ENCODE peak calls at places on chromosomes 4 and X, in eight cellular contexts. O, B, A, K, I, X, C and L are unnamed samples.

GRCh38 chrX:36414056-36414455 is 494.5 kb downstream of the CFAP47 start:
- DNase-seq in O (no peak), B (no peak), A (no peak), K (no peak), I (no peak), X (no peak), C (no peak), L (no peak)

GRCh38 chr4:69957209-69957608 is 8.3 kb downstream of the CSN2 start:
- DNase-seq in O (no peak), B (no peak), A (no peak), K (no peak), I (no peak), X (no peak), C (no peak), L (no peak)

GRCh38 chr4:83757121-83757621 is 221.3 kb downstream of the GPAT3 start:
- DNase-seq in O (no peak), B (no peak), A (no peak), K (no peak), I (peak), X (no peak), C (no peak), L (peak)

GRCh38 chr4:128718793-128719192 is 90.7 kb upstream of the JADE1 start:
- DNase-seq in O (no peak), B (peak), A (no peak), K (no peak), I (no peak), X (no peak), C (no peak), L (no peak)

GRCh38 chr4:168124008-168124641 is 31.8 kb downstream of the ANXA10 start:
- DNase-seq in O (no peak), B (peak), A (no peak), K (no peak), I (no peak), X (no peak), C (no peak), L (peak)

GRCh38 chr4:2793578-2793919 is 664 bp downstream of the SH3BP2 start:
- DNase-seq in O (no peak), B (peak), A (peak), K (peak), I (peak), X (peak), C (peak), L (no peak)

GRCh38 chr4:162560073-162560472 is 396.3 kb upstream of the FSTL5 start:
- DNase-seq in O (no peak), B (no peak), A (no peak), K (no peak), I (no peak), X (no peak), C (no peak), L (no peak)

GRCh38 chr4:3674479-3674851 is 91.7 kb upstream of the ADRA2C start:
- DNase-seq in O (no peak), B (no peak), A (no peak), K (peak), I (no peak), X (no peak), C (peak), L (no peak)

GRCh38 chr4:51885371-51885770 is 42.4 kb downstream of the DCUN1D4 start:
- DNase-seq in O (no peak), B (peak), A (no peak), K (no peak), I (peak), X (no peak), C (no peak), L (peak)

GRCh38 chr4:150501019-150501727 is 80.8 kb upstream of the MAB21L2 start:
- DNase-seq in O (no peak), B (peak), A (no peak), K (no peak), I (no peak), X (no peak), C (no peak), L (peak)

GRCh38 chr4:123127218-123127617 is 204.8 kb upstream of the NUDT6 start:
- DNase-seq in O (no peak), B (peak), A (no peak), K (no peak), I (no peak), X (no peak), C (no peak), L (no peak)

GRCh38 chrX:77160301-77160700 is 286.9 kb upstream of the FGF16 start:
- DNase-seq in O (no peak), B (no peak), A (no peak), K (no peak), I (no peak), X (no peak), C (no peak), L (no peak)

GRCh38 chrX:19512359-19512758 is 2.9 kb downstream of the MAP3K15 start:
- DNase-seq in O (no peak), B (no peak), A (no peak), K (no peak), I (no peak), X (no peak), C (no peak), L (no peak)

GRCh38 chr4:101393256-101393655 is 45.9 kb upstream of the PPP3CA start:
- DNase-seq in O (no peak), B (peak), A (no peak), K (no peak), I (no peak), X (no peak), C (no peak), L (peak)

GRCh38 chr4:185792384-185793146 is 19.4 kb downstream of the SORBS2 start:
- DNase-seq in O (peak), B (peak), A (no peak), K (no peak), I (no peak), X (no peak), C (no peak), L (peak)

GRCh38 chr4:151034829-151035228 is 19.7 kb upstream of the LRBA start:
- DNase-seq in O (no peak), B (no peak), A (no peak), K (no peak), I (no peak), X (no peak), C (no peak), L (no peak)

GRCh38 chr4:129545599-129546278 is 449.8 kb downstream of the C4orf33 start:
- DNase-seq in O (peak), B (peak), A (peak), K (peak), I (no peak), X (peak), C (peak), L (no peak)

GRCh38 chrX:39519566-39520301 is 578.0 kb downstream of the BCOR start:
- DNase-seq in O (no peak), B (no peak), A (no peak), K (no peak), I (peak), X (no peak), C (no peak), L (no peak)

GRCh38 chr4:152640058-152640921 is 39.5 kb downstream of the TMEM154 start:
- DNase-seq in O (no peak), B (no peak), A (no peak), K (no peak), I (peak), X (no peak), C (no peak), L (peak)

GRCh38 chr4:189547537-189547936 is 393.1 kb upstream of the FRG1 start:
- DNase-seq in O (no peak), B (no peak), A (no peak), K (no peak), I (no peak), X (no peak), C (no peak), L (no peak)

GRCh38 chr4:24973471-24974251 is 57.1 kb downstream of the LGI2 start:
- DNase-seq in O (peak), B (no peak), A (peak), K (peak), I (no peak), X (peak), C (peak), L (no peak)

GRCh38 chr4:153785830-153786721 is 2.8 kb downstream of the SFRP2 start:
- DNase-seq in O (no peak), B (peak), A (no peak), K (no peak), I (no peak), X (no peak), C (no peak), L (peak)

GRCh38 chrX:16601885-16602284 is 48.1 kb upstream of the S100G start:
- DNase-seq in O (no peak), B (no peak), A (no peak), K (no peak), I (no peak), X (no peak), C (no peak), L (no peak)

GRCh38 chr4:176729489-176729888 is 63.2 kb downstream of the VEGFC start:
- DNase-seq in O (no peak), B (peak), A (no peak), K (no peak), I (no peak), X (no peak), C (no peak), L (no peak)

GRCh38 chr4:176721459-176721858 is 71.3 kb downstream of the VEGFC start:
- DNase-seq in O (no peak), B (no peak), A (no peak), K (no peak), I (no peak), X (no peak), C (no peak), L (no peak)

GRCh38 chr4:176726803-176727202 is 65.9 kb downstream of the VEGFC start:
- DNase-seq in O (no peak), B (peak), A (no peak), K (no peak), I (no peak), X (no peak), C (no peak), L (no peak)
- H3K27ac ChIP-seq in O (peak), B (peak), A (no peak), K (no peak), I (no peak), X (no peak), C (no peak), L (no peak)

GRCh38 chr4:182533948-182534347 is 290.7 kb downstream of the TENM3 start:
- DNase-seq in O (no peak), B (peak), A (no peak), K (no peak), I (no peak), X (no peak), C (no peak), L (peak)

GRCh38 chr4:182540496-182540895 is 297.3 kb downstream of the TENM3 start:
- DNase-seq in O (no peak), B (no peak), A (no peak), K (no peak), I (no peak), X (no peak), C (no peak), L (no peak)

GRCh38 chr4:182531555-182532162 is 288.5 kb downstream of the TENM3 start:
- DNase-seq in O (no peak), B (peak), A (no peak), K (no peak), I (no peak), X (no peak), C (no peak), L (no peak)

GRCh38 chr4:182537031-182537617 is 293.9 kb downstream of the TENM3 start:
- DNase-seq in O (no peak), B (peak), A (no peak), K (no peak), I (no peak), X (no peak), C (no peak), L (no peak)

GRCh38 chr4:182536221-182536620 is 293.0 kb downstream of the TENM3 start:
- DNase-seq in O (no peak), B (peak), A (no peak), K (no peak), I (no peak), X (no peak), C (no peak), L (no peak)
- TF ChIP-seq CTCF in O (no peak), B (no peak), A (no peak), K (no peak), I (no peak), X (no peak), C (no peak), L (no peak)

GRCh38 chr4:56786955-56787354 is 34.5 kb downstream of the SPINK2 start:
- DNase-seq in O (no peak), B (peak), A (no peak), K (peak), I (no peak), X (no peak), C (peak), L (peak)

GRCh38 chr4:56790566-56791175 is 30.8 kb downstream of the SPINK2 start:
- DNase-seq in O (no peak), B (no peak), A (no peak), K (no peak), I (no peak), X (no peak), C (no peak), L (no peak)

GRCh38 chr4:56791316-56791715 is 30.2 kb downstream of the SPINK2 start:
- DNase-seq in O (no peak), B (no peak), A (no peak), K (no peak), I (no peak), X (no peak), C (no peak), L (no peak)

GRCh38 chr4:56787380-56787779 is 34.1 kb downstream of the SPINK2 start:
- DNase-seq in O (no peak), B (no peak), A (no peak), K (no peak), I (no peak), X (no peak), C (no peak), L (no peak)

DNA sequence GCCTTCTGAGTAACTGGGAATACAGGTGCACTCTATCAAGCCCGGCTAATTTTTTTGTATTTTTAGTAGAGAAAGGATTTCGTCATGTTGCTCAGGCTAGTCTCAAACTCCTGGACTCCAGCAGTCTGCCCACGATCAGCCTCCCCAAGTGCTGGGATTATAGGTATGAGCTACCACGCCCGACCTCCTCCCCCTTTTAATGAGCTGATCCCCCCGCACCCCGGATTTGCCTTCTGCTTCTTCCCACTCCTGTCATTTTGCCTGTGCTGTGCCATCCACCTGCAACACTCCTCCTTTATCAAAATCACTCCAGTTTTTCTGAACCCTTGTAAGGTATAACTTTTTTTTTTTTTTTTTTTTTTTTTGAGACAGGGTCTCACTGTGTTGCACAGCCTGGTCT is 33.4 kb downstream of the SPINK2 start:
- DNase-seq in O (no peak), B (no peak), A (no peak), K (no peak), I (no peak), X (no peak), C (no peak), L (no peak)
- H3K27ac ChIP-seq in O (no peak), B (no peak), A (no peak), K (no peak), I (no peak), X (no peak), C (peak), L (no peak)

GRCh38 chr4:120870279-120870673 is 52.2 kb downstream of the PRDM5 start:
- DNase-seq in O (no peak), B (no peak), A (no peak), K (no peak), I (no peak), X (no peak), C (no peak), L (peak)
- TF ChIP-seq CTCF in O (no peak), B (no peak), A (no peak), K (no peak), I (no peak), X (no peak), C (no peak), L (no peak)

GRCh38 chrX:50814701-50815476 is 895 bp upstream of the SHROOM4 start:
- DNase-seq in O (no peak), B (peak), A (peak), K (no peak), I (no peak), X (no peak), C (no peak), L (no peak)

GRCh38 chrX:50813843-50814661 is at the start of gene SHROOM4:
- DNase-seq in O (peak), B (peak), A (peak), K (peak), I (no peak), X (peak), C (peak), L (no peak)

GRCh38 chrX:50818986-50819385 is 5.0 kb upstream of the SHROOM4 start:
- DNase-seq in O (no peak), B (peak), A (no peak), K (no peak), I (no peak), X (no peak), C (no peak), L (no peak)

GRCh38 chrX:50812995-50813842 is 775 bp downstream of the SHROOM4 start:
- DNase-seq in O (no peak), B (peak), A (peak), K (peak), I (no peak), X (peak), C (peak), L (no peak)
- H3K27ac ChIP-seq in O (peak), B (no peak), A (peak), K (peak), I (no peak), X (peak), C (peak), L (no peak)

GRCh38 chr4:61996943-61997342 is 796.8 kb downstream of the ADGRL3 start:
- DNase-seq in O (no peak), B (no peak), A (no peak), K (no peak), I (no peak), X (no peak), C (no peak), L (no peak)

GRCh38 chr4:61995717-61996337 is 795.7 kb downstream of the ADGRL3 start:
- DNase-seq in O (no peak), B (peak), A (no peak), K (no peak), I (no peak), X (no peak), C (no peak), L (no peak)

GRCh38 chr4:61994036-61994435 is 793.9 kb downstream of the ADGRL3 start:
- DNase-seq in O (no peak), B (peak), A (no peak), K (no peak), I (no peak), X (no peak), C (no peak), L (no peak)

GRCh38 chr4:61992351-61992750 is 792.2 kb downstream of the ADGRL3 start:
- DNase-seq in O (no peak), B (no peak), A (no peak), K (no peak), I (no peak), X (no peak), C (no peak), L (no peak)

DNA sequence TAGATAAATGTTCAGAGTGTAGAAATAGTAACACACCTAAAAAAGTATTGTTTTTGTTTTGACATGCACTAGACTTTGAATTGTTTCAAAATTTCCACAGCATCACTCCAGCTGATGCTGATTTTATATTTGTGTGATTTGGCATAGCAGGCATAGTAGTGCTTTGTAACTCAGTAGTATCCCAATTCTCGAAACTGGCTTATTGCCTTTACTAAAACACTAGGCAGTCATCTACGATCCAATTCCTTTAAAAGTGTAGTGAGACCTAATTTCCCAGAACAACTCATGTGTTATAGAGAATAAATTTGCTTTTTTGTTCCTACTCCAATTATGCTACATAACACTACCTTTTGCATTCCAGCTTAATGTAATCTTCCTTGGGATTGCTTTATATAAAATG is 797.7 kb downstream of the ADGRL3 start:
- DNase-seq in O (no peak), B (no peak), A (no peak), K (no peak), I (no peak), X (no peak), C (no peak), L (no peak)
- TF ChIP-seq CTCF in O (no peak), B (no peak), A (no peak), K (no peak), I (no peak), X (no peak), C (no peak), L (no peak)